ENCODE peak calls at places on chromosome 3, in seven cellular contexts. F is cardiac muscle cell; Y is SW 1271; P is activated CD8-positive, alpha-beta memory T cell treated with anti-CD3 and anti-CD28 coated beads, Interleukin-2, amount 10 ng/mL, durations not matched to agents 7 days and 5 days; W is AG09309; R is germinal center; D is lower leg skin. T is an unnamed sample.

GRCh38 chr3:8987673-8988655 is 24.7 kb upstream of the RAD18 start:
- DNase-seq in F (peak; percentile 82), Y (no peak), P (peak; percentile 74), W (no peak), R (peak; percentile 76), D (peak; percentile 95), T (peak; percentile 77)

GRCh38 chr3:8838765-8839423 is 69.5 kb upstream of the OXTR start:
- DNase-seq in F (no peak), Y (no peak), P (no peak), W (no peak), R (no peak), D (no peak), T (no peak)

GRCh38 chr3:141530133-141530768 is 43.4 kb downstream of the RASA2 start:
- DNase-seq in F (no peak), Y (no peak), P (no peak), W (peak; percentile 61), R (no peak), D (no peak), T (no peak)

GRCh38 chr3:5057857-5058324 is 64.2 kb upstream of the ARL8B start:
- DNase-seq in F (peak; percentile 75), Y (peak; percentile 53), P (peak; percentile 91), W (peak; percentile 80), R (peak; percentile 49), D (peak; percentile 95), T (peak; percentile 33)

GRCh38 chr3:192675958-192676649 is 51.2 kb downstream of the FGF12 start:
- DNase-seq in F (no peak), Y (no peak), P (no peak), W (no peak), R (no peak), D (no peak), T (no peak)

GRCh38 chr3:196927571-196928453 is 14.5 kb downstream of the NCBP2 start:
- DNase-seq in F (no peak), Y (no peak), P (no peak), W (no peak), R (no peak), D (no peak), T (no peak)

GRCh38 chr3:33926998-33927605 is 128.7 kb downstream of the PDCD6IP start:
- DNase-seq in F (no peak), Y (no peak), P (no peak), W (no peak), R (no peak), D (no peak), T (no peak)

GRCh38 chr3:101377796-101378195 is 57.4 kb upstream of the IMPG2 start:
- DNase-seq in F (peak; percentile 45), Y (no peak), P (no peak), W (no peak), R (no peak), D (no peak), T (no peak)

GRCh38 chr3:65545429-65545828 is 493.3 kb downstream of the MAGI1 start:
- DNase-seq in F (no peak), Y (no peak), P (no peak), W (peak; percentile 17), R (no peak), D (no peak), T (no peak)

GRCh38 chr3:194296448-194296831 is 54.7 kb downstream of the CPN2 start:
- DNase-seq in F (peak; percentile 35), Y (no peak), P (no peak), W (no peak), R (no peak), D (peak; percentile 85), T (no peak)

GRCh38 chr3:86990734-86991481 is at the start of gene VGLL3:
- DNase-seq in F (peak; percentile 72), Y (no peak), P (no peak), W (no peak), R (peak; percentile 8), D (peak; percentile 95), T (peak; percentile 65)

GRCh38 chr3:149581248-149581647 is 76.6 kb downstream of the WWTR1 start:
- DNase-seq in F (no peak), Y (no peak), P (no peak), W (peak; percentile 63), R (no peak), D (no peak), T (no peak)

GRCh38 chr3:69181592-69182211 is 59.3 kb upstream of the LMOD3 start:
- DNase-seq in F (no peak), Y (no peak), P (no peak), W (no peak), R (no peak), D (no peak), T (peak; percentile 10)

GRCh38 chr3:194091141-194091540 is 44.8 kb upstream of the HES1 start:
- DNase-seq in F (no peak), Y (no peak), P (no peak), W (peak; percentile 38), R (no peak), D (peak; percentile 65), T (no peak)

T was measured in neural crest cell.